ENCODE peak calls at places on chromosomes 16 and 17, in six cellular contexts. B is A549, K is heart left ventricle, N is uterus, M is upper lobe of left lung, D is transverse colon. Q is an unnamed sample.
A peak's percentile ranks its signal among the peaks of the same experiment; 100 is the strongest.

GRCh38 chr16:57041182-57042156 is 50.9 kb upstream of the CPNE2 start:
- DNase-seq in B (peak; percentile 20), K (no peak), N (no peak), M (peak; percentile 42), D (peak; percentile 57), Q (no peak)

GRCh38 chr16:88750854-88751253 is 34.2 kb downstream of the PIEZO1 start:
- DNase-seq in B (no peak), K (no peak), N (no peak), M (no peak), D (no peak), Q (no peak)

GRCh38 chr16:51430716-51431369 is 279.8 kb upstream of the SALL1 start:
- DNase-seq in B (no peak), K (no peak), N (no peak), M (no peak), D (no peak), Q (no peak)

GRCh38 chr17:48457080-48457836 is 27.2 kb upstream of the SKAP1 start:
- DNase-seq in B (peak; percentile 75), K (peak; percentile 61), N (peak; percentile 30), M (peak; percentile 65), D (peak; percentile 61), Q (no peak)

GRCh38 chr16:55615071-55615470 is 40.7 kb upstream of the SLC6A2 start:
- DNase-seq in B (no peak), K (no peak), N (no peak), M (no peak), D (no peak), Q (no peak)

GRCh38 chr17:48542956-48543853 is 1.7 kb downstream of the HOXB2 start:
- DNase-seq in B (peak; percentile 75), K (peak; percentile 43), N (no peak), M (no peak), D (peak; percentile 57), Q (no peak)

GRCh38 chr17:75308732-75309629 is 19.7 kb upstream of the SLC25A19 start:
- DNase-seq in B (no peak), K (peak; percentile 45), N (no peak), M (peak; percentile 61), D (peak; percentile 77), Q (no peak)

GRCh38 chr17:73191443-73192218 is 1.2 kb upstream of the COG1 start:
- DNase-seq in B (peak; percentile 86), K (peak; percentile 69), N (peak; percentile 67), M (peak; percentile 64), D (peak; percentile 78), Q (peak; percentile 20)

GRCh38 chr16:58426095-58426494 is 33.8 kb downstream of the GINS3 start:
- DNase-seq in B (no peak), K (no peak), N (no peak), M (peak; percentile 49), D (peak; percentile 16), Q (no peak)

GRCh38 chr17:39772987-39773664 is 35.4 kb downstream of the GRB7 start:
- DNase-seq in B (no peak), K (no peak), N (no peak), M (no peak), D (no peak), Q (no peak)

GRCh38 chr17:4623249-4623648 is 18.2 kb downstream of the ALOX15 start:
- DNase-seq in B (no peak), K (no peak), N (no peak), M (no peak), D (no peak), Q (no peak)

GRCh38 chr16:69107311-69107962 is 2.0 kb downstream of the HAS3 start:
- DNase-seq in B (peak; percentile 25), K (no peak), N (no peak), M (peak; percentile 41), D (peak; percentile 72), Q (no peak)

GRCh38 chr17:76268015-76268749 is 3.0 kb downstream of the UBALD2 start:
- DNase-seq in B (no peak), K (peak; percentile 87), N (peak; percentile 61), M (peak; percentile 95), D (peak; percentile 84), Q (peak; percentile 92)

GRCh38 chr16:50245417-50246298 is 20.7 kb upstream of the ADCY7 start:
- DNase-seq in B (peak; percentile 83), K (peak; percentile 55), N (no peak), M (peak; percentile 69), D (peak; percentile 68), Q (peak; percentile 43)

GRCh38 chr17:8965394-8966168 is at the start of gene PIK3R5:
- DNase-seq in B (no peak), K (peak; percentile 47), N (no peak), M (peak; percentile 73), D (peak; percentile 75), Q (peak; percentile 18)

GRCh38 chr17:63455417-63455816 is 9.3 kb upstream of the CYB561 start:
- DNase-seq in B (peak; percentile 51), K (no peak), N (no peak), M (no peak), D (peak; percentile 35), Q (no peak)

GRCh38 chr17:67276075-67276474 is 31.1 kb upstream of the HELZ start:
- DNase-seq in B (peak; percentile 61), K (no peak), N (no peak), M (no peak), D (no peak), Q (no peak)

GRCh38 chr16:30083216-30084055 is 7.6 kb downstream of the PPP4C start:
- DNase-seq in B (no peak), K (no peak), N (no peak), M (no peak), D (no peak), Q (no peak)

GRCh38 chr17:1447061-1447460 is 9.0 kb downstream of the CRK start:
- DNase-seq in B (no peak), K (no peak), N (no peak), M (no peak), D (no peak), Q (no peak)

GRCh38 chr17:67647482-67647881 is 70.3 kb upstream of the NOL11 start:
- DNase-seq in B (no peak), K (no peak), N (no peak), M (no peak), D (no peak), Q (no peak)

GRCh38 chr16:66095676-66096075 is 270.8 kb upstream of the CDH5 start:
- DNase-seq in B (no peak), K (no peak), N (no peak), M (no peak), D (no peak), Q (no peak)

GRCh38 chr17:41692722-41693521 is 4.2 kb downstream of the EIF1 start:
- DNase-seq in B (peak; percentile 43), K (no peak), N (no peak), M (no peak), D (no peak), Q (no peak)

GRCh38 chr17:56681561-56682266 is 88.2 kb downstream of the NOG start:
- DNase-seq in B (no peak), K (no peak), N (no peak), M (no peak), D (no peak), Q (no peak)

GRCh38 chr17:79986441-79987186 is 49.1 kb downstream of the TBC1D16 start:
- DNase-seq in B (no peak), K (no peak), N (no peak), M (no peak), D (no peak), Q (no peak)

GRCh38 chr17:22270381-22270780 is 578.1 kb downstream of the KCNJ18 start:
- DNase-seq in B (no peak), K (no peak), N (no peak), M (no peak), D (no peak), Q (no peak)

GRCh38 chr17:5045496-5045895 is 10.3 kb upstream of the SLC52A1 start:
- DNase-seq in B (no peak), K (no peak), N (no peak), M (no peak), D (no peak), Q (no peak)

GRCh38 chr16:23469814-23470213 is 16.8 kb upstream of the COG7 start:
- DNase-seq in B (peak; percentile 38), K (no peak), N (no peak), M (peak; percentile 63), D (no peak), Q (peak; percentile 67)

GRCh38 chr17:81509048-81509686 is 3.4 kb downstream of the ACTG1 start:
- DNase-seq in B (peak; percentile 69), K (no peak), N (no peak), M (no peak), D (peak; percentile 48), Q (no peak)
- H3K27ac ChIP-seq in B (peak overlapping the region; percentile 99), K (peak overlapping the region; percentile 100), N (peak overlapping the region; percentile 97), M (peak overlapping the region; percentile 41), D (peak overlapping the region; percentile 100), Q (peak overlapping the region; percentile 91)

DNA sequence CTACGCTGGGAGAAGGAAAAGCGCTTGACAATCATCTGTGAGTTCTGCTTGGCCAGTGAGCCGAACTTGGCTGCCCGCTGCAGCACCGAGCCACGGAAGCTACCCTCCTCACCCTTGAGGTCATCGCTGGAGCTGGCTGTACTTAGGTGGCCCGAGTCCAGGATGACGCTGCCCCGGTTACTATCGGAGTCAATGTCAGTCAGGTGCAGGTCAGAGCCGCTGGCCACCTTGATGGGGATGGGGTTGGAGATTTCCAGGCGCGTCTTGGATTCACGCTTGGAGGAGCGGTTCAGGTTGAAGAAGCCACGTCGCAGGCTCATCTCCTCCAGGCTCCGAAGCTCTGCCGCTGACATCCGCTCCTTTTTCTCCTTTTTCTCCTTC is 13.7 kb downstream of the MYO18A start:
- DNase-seq in B (no peak), K (no peak), N (no peak), M (no peak), D (no peak), Q (no peak)
- TF ChIP-seq POLR2A in B (no peak), K (no peak), N (no peak), M (no peak), D (no peak), Q (no peak)

DNA sequence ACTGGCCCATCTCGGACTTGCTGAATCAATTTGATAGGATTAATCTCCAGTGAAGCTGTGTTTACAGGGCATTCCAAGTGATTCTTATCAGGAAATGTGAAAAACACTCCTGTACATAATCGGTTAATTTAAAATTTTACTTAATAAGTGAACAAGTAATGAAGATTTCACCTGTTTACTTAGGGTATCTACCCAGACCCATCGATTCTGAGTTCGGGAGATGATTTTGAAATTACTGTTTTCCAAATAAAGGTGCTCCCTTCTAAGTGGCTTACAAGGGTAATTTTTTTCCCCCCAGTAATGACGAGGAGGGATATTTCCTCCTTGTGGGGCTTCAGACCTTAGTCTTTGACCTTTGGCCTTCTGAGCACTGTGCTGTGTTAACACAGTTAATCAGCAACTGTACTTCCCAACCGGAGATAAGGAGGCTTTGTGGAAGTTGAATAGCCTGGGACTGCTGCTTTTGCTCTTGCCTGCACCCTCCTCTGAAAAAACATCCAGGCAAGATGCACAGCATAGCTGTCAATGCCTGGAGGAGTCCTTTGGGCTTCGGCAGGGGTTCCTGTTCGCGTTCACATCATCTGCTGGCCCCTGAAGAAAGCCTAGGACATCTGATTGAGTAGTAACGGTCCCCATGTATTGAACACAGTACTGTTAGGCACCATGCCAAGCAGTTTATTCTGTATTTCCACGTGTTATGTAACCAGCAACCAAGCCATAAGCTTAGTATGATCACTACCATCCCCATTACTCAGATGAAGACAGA is 1.8 kb downstream of the FAHD1 start:
- DNase-seq in B (no peak), K (no peak), N (no peak), M (no peak), D (no peak), Q (no peak)
- H3K4me3 ChIP-seq in B (peak overlapping the region; percentile 67), K (no peak overlapping the region), N (no peak overlapping the region), M (peak overlapping the region; percentile 95), D (peak overlapping the region; percentile 62), Q (no peak overlapping the region)

GRCh38 chr16:12168054-12169018 is 191.8 kb downstream of the SNX29 start:
- DNase-seq in B (no peak), K (peak; percentile 37), N (no peak), M (no peak), D (no peak), Q (no peak)
- H3K27ac ChIP-seq in B (no peak overlapping the region), K (no peak overlapping the region), N (no peak overlapping the region), M (no peak overlapping the region), D (no peak overlapping the region), Q (no peak overlapping the region)